ENCODE peak calls at places on chromosomes 16 and 17, in five cellular contexts. X is K562, M is H7, H is heart left ventricle, R is HFF-Myc. Z is an unnamed sample.

GRCh38 chr16:1125471-1125870 is 27.4 kb upstream of the CACNA1H start:
- DNase-seq in X (peak), M (peak), H (no peak), R (peak), Z (peak)

GRCh38 chr17:79987187-79987889 is 48.3 kb downstream of the TBC1D16 start:
- DNase-seq in X (no peak), M (peak), H (no peak), R (no peak), Z (no peak)

GRCh38 chr16:81181013-81181720 is 57.3 kb upstream of the BCO1 start:
- DNase-seq in X (peak), M (peak), H (peak), R (peak), Z (peak)

GRCh38 chr17:50072130-50072529 is 16.2 kb downstream of the ITGA3 start:
- DNase-seq in X (no peak), M (no peak), H (no peak), R (no peak), Z (no peak)

GRCh38 chr16:87945351-87946042 is 5.7 kb upstream of the BANP start:
- DNase-seq in X (no peak), M (peak), H (peak), R (no peak), Z (no peak)

GRCh38 chr16:73288435-73288834 is 240.5 kb upstream of the ZFHX3 start:
- DNase-seq in X (no peak), M (no peak), H (no peak), R (no peak), Z (no peak)

GRCh38 chr16:74888227-74888862 is 96.6 kb downstream of the WDR59 start:
- DNase-seq in X (no peak), M (no peak), H (no peak), R (no peak), Z (no peak)

GRCh38 chr17:21119247-21119944 is 7.4 kb upstream of the DHRS7B start:
- DNase-seq in X (peak), M (peak), H (peak), R (peak), Z (peak)

GRCh38 chr16:4865231-4865860 is 18.1 kb downstream of the UBN1 start:
- DNase-seq in X (no peak), M (no peak), H (no peak), R (no peak), Z (no peak)

GRCh38 chr16:80547145-80547544 is 6.4 kb downstream of the DYNLRB2 start:
- DNase-seq in X (no peak), M (no peak), H (no peak), R (no peak), Z (no peak)

GRCh38 chr16:57795431-57795878 is 6.8 kb downstream of the KIFC3 start:
- DNase-seq in X (no peak), M (peak), H (no peak), R (no peak), Z (peak)

GRCh38 chr17:73401911-73402310 is 90.1 kb upstream of the CDC42EP4 start:
- DNase-seq in X (peak), M (peak), H (peak), R (no peak), Z (no peak)

GRCh38 chr17:49977463-49978389 is 8.7 kb downstream of the DLX4 start:
- DNase-seq in X (no peak), M (peak), H (no peak), R (no peak), Z (no peak)

GRCh38 chr16:28324235-28324886 is 32.0 kb downstream of the SBK1 start:
- DNase-seq in X (no peak), M (no peak), H (no peak), R (no peak), Z (peak)

GRCh38 chr16:66619036-66619435 is 14.5 kb downstream of the CMTM3 start:
- DNase-seq in X (no peak), M (no peak), H (no peak), R (no peak), Z (no peak)

GRCh38 chr17:69654981-69655581 is 240.6 kb downstream of the MAP2K6 start:
- DNase-seq in X (no peak), M (no peak), H (no peak), R (peak), Z (no peak)

GRCh38 chr17:50133028-50133768 is 3.2 kb upstream of the SAMD14 start:
- DNase-seq in X (no peak), M (peak), H (peak), R (no peak), Z (no peak)

GRCh38 chr17:55634702-55635101 is 88.0 kb downstream of the TMEM100 start:
- DNase-seq in X (no peak), M (no peak), H (no peak), R (no peak), Z (no peak)

GRCh38 chr16:79150128-79150527 is 450.4 kb downstream of the MAF start:
- DNase-seq in X (no peak), M (no peak), H (no peak), R (no peak), Z (no peak)

GRCh38 chr16:30767767-30768465 is 5.8 kb downstream of the RNF40 start:
- DNase-seq in X (no peak), M (no peak), H (no peak), R (no peak), Z (no peak)

GRCh38 chr16:88365244-88365865 is 17.4 kb upstream of the ZNF469 start:
- DNase-seq in X (no peak), M (peak), H (peak), R (no peak), Z (no peak)

GRCh38 chr17:38595892-38596291 is 9.9 kb downstream of the SRCIN1 start:
- DNase-seq in X (no peak), M (peak), H (no peak), R (no peak), Z (no peak)

GRCh38 chr17:77645441-77646430 is 312.8 kb upstream of the TNRC6C start:
- DNase-seq in X (no peak), M (peak), H (no peak), R (no peak), Z (no peak)

GRCh38 chr17:81365601-81366585 is 29.4 kb upstream of the BAHCC1 start:
- DNase-seq in X (no peak), M (no peak), H (no peak), R (no peak), Z (no peak)

GRCh38 chr17:57902800-57903759 is 52.1 kb downstream of the CUEDC1 start:
- DNase-seq in X (no peak), M (no peak), H (peak), R (no peak), Z (no peak)

GRCh38 chr17:48241770-48242497 is 134.4 kb downstream of the SNX11 start:
- DNase-seq in X (no peak), M (no peak), H (no peak), R (no peak), Z (no peak)

GRCh38 chr16:4426021-4426684 is 485 bp downstream of the DNAJA3 start:
- DNase-seq in X (no peak), M (peak), H (no peak), R (no peak), Z (no peak)

GRCh38 chr16:50594332-50595260 is 46.4 kb downstream of the NKD1 start:
- DNase-seq in X (no peak), M (no peak), H (no peak), R (no peak), Z (no peak)

GRCh38 chr16:50595854-50596253 is 47.7 kb downstream of the NKD1 start:
- DNase-seq in X (no peak), M (no peak), H (no peak), R (no peak), Z (no peak)

GRCh38 chr16:50591800-50592771 is 43.9 kb downstream of the NKD1 start:
- DNase-seq in X (no peak), M (no peak), H (peak), R (no peak), Z (peak)

GRCh38 chr16:50592996-50593395 is 44.8 kb downstream of the NKD1 start:
- DNase-seq in X (no peak), M (no peak), H (no peak), R (no peak), Z (no peak)

DNA sequence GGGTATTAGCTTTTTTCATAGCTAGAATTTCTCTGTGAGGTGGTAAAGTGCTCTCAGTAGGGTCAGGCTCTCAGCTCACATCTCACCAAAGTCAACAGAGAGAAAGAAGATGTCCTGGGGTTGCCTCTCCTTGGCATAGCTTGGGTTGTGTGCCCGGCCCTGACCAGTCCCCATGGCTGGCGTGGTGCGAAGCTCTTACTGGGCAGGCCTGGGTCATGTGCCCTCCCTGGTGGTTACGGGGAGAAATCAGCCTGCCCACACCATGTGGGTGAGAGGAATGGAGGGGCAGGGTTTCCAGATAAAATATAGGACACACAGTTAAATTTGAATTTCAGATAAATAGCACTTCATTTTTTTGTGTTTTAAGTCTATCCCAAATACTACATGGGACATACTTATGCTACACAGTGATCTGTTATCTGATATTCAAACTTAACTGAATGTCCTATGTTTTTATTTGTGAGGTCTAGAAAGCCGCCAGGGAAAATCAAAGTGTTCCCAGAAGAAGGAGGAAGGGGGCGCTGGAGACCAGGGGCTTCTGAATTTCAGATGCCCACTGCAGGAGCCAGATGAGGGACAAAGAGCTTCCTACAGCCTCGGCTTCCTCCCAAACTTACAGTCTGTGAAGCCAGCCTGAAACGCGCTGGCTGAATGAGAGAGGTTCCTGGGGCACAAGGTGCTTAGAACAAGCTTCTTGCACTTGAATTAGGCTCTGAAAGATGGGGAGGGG is 45.4 kb downstream of the NKD1 start:
- DNase-seq in X (peak), M (peak), H (no peak), R (no peak), Z (peak)
- H3K4me3 ChIP-seq in X (no peak), M (no peak), H (no peak), R (no peak), Z (no peak)

DNA sequence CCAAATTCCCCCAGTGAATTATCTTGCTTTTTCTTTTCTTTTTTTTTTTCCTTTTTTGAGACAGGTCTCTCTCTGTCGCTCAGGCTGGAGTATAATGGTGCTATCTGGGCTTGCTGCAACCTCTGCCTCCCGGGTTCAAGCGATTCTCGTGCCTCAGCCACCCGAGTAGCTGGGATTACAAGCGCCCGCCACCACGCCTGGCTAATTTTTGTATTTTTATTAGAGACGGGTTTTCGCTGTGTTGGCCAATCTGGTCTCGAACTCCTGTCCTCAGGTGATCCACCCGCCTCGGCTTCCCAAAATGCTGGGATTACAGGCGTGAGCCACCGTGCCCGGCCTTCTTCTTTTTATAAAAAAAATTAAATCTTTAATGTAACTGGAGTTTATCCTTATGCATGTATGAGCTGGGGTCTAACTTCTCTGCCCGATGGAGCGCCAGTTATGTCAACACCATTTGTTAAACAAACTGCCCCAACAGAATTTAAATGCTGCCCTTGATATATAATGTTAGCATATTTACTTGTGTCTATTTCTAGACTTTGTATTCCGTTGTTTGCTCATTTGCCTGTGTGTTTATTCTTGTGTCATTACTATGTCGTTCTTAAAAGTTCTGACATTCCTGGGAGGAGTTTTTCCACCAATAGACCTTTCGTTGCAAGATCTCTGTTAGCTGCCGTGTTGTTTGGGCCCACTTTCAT is 535 bp upstream of the AURKB start:
- DNase-seq in X (no peak), M (no peak), H (no peak), R (no peak), Z (no peak)
- H3K4me3 ChIP-seq in X (peak), M (peak), H (peak), R (peak), Z (peak)

DNA sequence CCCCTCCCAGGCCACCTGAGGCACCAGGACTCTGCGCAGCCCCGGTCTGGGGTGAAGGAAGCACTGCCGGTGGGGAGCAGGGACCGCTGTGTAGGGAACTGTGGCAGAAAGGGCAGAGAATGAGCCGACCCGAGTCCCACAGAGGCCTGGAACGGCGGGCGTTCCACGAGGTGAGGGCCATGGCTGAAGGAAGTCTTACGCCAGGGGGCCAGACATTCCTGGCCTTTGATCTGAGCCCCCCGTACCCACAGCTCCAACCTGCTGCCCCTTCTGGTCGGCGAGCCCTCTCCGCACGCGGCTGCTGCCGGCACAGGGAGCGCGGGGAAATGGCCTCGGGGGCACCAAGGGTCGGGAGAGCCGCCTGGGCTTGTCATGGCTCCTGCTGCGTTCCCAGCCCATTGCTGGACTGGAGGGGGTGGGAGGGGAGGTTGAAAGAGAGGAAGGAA is 1.4 kb upstream of the WNT3 start:
- DNase-seq in X (no peak), M (peak), H (no peak), R (no peak), Z (no peak)
- H3K4me3 ChIP-seq in X (no peak), M (peak), H (no peak), R (no peak), Z (no peak)

GRCh38 chr17:44630703-44631102 is 25.6 kb upstream of the MEIOC start:
- DNase-seq in X (no peak), M (no peak), H (no peak), R (no peak), Z (no peak)

GRCh38 chr17:44633998-44634397 is 22.3 kb upstream of the MEIOC start:
- DNase-seq in X (no peak), M (no peak), H (no peak), R (no peak), Z (peak)

GRCh38 chr17:44623070-44623725 is 33.1 kb upstream of the MEIOC start:
- DNase-seq in X (no peak), M (no peak), H (no peak), R (no peak), Z (no peak)

GRCh38 chr17:44627513-44627912 is 28.8 kb upstream of the MEIOC start:
- DNase-seq in X (no peak), M (peak), H (no peak), R (no peak), Z (no peak)

DNA sequence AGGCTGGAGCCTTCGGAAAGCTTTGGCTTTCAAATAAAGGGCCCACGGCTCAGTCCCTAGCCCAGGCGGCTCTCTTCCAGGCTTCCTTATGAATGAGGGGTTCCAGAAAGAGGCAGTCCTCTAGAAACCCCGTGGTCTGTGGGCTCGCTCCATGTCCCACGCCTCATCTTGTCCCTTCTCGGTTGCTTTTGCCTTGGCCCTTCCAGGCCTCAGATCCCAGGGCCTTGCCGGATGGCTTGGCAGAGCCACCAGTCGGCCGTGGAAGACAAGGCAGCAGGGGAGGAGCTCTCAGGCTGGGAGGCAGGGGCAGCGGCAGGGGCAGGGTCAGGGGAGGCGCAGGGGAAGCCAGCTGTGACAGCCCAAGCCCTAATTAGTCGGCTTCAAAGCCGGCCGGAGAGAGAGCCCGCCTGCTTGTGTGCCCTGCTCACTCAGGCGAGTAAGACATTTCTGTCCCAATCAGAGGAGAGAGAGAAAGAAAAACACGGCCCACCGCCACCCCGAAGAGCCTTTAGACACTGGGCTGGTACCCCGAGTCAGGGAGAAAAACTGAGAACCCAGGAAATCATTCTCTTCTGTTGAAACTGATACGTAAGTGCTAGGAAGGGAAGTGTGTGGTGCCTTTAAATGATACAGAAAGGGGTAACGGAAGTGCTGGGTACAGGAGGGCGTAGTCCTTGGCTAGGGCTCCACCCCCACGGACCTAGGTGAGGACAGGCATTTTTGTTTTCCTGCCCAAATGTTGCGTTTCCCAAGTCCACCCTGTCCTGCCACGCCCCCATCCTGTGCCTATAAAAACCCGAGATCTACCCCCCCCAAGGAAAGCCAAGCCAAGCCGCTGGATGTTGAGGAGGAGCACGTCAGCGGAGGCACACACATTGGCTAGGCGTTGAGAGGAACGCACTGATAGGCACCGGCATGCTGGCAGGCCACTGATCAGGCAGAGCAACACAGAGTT is 27.8 kb upstream of the MEIOC start:
- DNase-seq in X (no peak), M (peak), H (peak), R (no peak), Z (no peak)
- H3K4me3 ChIP-seq in X (no peak), M (no peak), H (peak), R (no peak), Z (no peak)

GRCh38 chr16:50282010-50282538 is 15.7 kb downstream of the ADCY7 start:
- DNase-seq in X (no peak), M (no peak), H (peak), R (no peak), Z (no peak)
- H3K4me3 ChIP-seq in X (no peak), M (no peak), H (peak), R (no peak), Z (no peak)

GRCh38 chr17:10775058-10775457 is 28.8 kb downstream of the TMEM238L start:
- DNase-seq in X (no peak), M (no peak), H (no peak), R (no peak), Z (no peak)

GRCh38 chr17:10771142-10771541 is 32.8 kb downstream of the TMEM238L start:
- DNase-seq in X (no peak), M (no peak), H (no peak), R (no peak), Z (no peak)

GRCh38 chr17:10775740-10776333 is 28.1 kb downstream of the TMEM238L start:
- DNase-seq in X (no peak), M (no peak), H (no peak), R (no peak), Z (no peak)

GRCh38 chr17:10769840-10770239 is 34.1 kb downstream of the TMEM238L start:
- DNase-seq in X (no peak), M (no peak), H (no peak), R (no peak), Z (no peak)

GRCh38 chr17:10772425-10773380 is 31.2 kb downstream of the TMEM238L start:
- DNase-seq in X (peak), M (peak), H (no peak), R (peak), Z (peak)
- H3K4me3 ChIP-seq in X (no peak), M (no peak), H (no peak), R (no peak), Z (no peak)

GRCh38 chr17:2047590-2047989 is 5.8 kb downstream of the OVCA2 start:
- DNase-seq in X (no peak), M (no peak), H (no peak), R (no peak), Z (no peak)
- H3K4me3 ChIP-seq in X (no peak), M (no peak), H (no peak), R (no peak), Z (no peak)

DNA sequence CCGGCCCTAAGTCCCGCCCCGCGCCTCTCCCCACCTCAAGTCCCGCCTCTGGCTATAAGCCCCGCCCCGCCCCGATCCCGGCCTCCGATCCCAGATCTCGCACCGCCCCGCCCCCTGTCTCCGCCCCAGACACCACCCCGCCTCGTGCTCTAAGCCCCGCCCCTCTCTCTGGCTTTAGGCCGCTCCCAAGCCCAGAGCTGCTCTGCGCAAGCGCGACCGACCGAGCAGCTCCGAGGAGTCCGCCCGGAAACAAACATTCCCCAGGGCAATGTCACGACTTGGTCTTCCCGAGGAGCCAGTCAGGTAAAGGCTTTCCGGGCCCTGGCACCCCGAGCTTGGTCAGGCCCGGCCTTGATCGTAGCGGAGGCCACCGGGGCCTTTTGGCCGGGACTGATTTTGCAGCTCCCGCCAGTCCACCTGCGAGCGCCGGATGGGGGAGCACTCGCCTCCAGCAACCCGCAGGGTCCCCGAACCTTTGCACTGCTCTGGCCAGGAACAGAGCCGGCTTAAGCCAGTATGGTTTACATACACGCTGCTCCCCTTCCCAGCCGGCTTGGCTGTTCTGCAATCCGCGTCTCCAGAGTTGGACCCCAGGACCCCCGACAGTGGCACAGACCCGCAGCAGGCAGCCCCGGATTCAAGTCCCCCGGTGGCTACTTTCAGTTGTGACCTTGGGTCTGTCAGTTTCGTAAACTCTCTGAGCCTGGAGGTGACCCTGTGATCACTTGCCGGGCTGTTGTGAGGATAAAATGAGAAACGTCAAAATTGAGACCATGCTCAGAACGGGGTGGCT is at the start of gene NUDT7:
- DNase-seq in X (peak), M (peak), H (peak), R (peak), Z (peak)
- H3K4me3 ChIP-seq in X (peak), M (peak), H (peak), R (peak), Z (peak)